ENCODE peak calls at places on chromosomes 6 and 20, in four cellular contexts. M is LNCaP clone FGC, P is coronary artery, E is lower lobe of right lung. Q is an unnamed sample.

GRCh38 chr6:3451498-3451897 is 5.4 kb downstream of the SLC22A23 start:
- DNase-seq in E (no peak), M (no peak), P (no peak), Q (no peak)

GRCh38 chr20:61024390-61024789 is 227.7 kb upstream of the CDH4 start:
- DNase-seq in E (no peak), P (no peak), M (no peak), Q (no peak)

GRCh38 chr6:159421586-159421985 is 252.4 kb downstream of the FNDC1 start:
- DNase-seq in P (no peak), M (no peak), E (no peak), Q (no peak)

GRCh38 chr6:111559193-111560097 is 46.2 kb downstream of the TRAF3IP2 start:
- DNase-seq in P (no peak), M (no peak), E (no peak), Q (no peak)

GRCh38 chr6:165308926-165309731 is at the start of gene C6orf118:
- DNase-seq in E (peak), P (no peak), M (no peak), Q (no peak)

GRCh38 chr6:85058806-85059205 is 294.4 kb upstream of the TBX18 start:
- DNase-seq in M (no peak), P (no peak), E (no peak), Q (no peak)

GRCh38 chr6:53504438-53505030 is 40.4 kb downstream of the GCLC start:
- DNase-seq in P (no peak), M (no peak), E (no peak), Q (no peak)

GRCh38 chr6:63804381-63804956 is 168.9 kb downstream of the PHF3 start:
- DNase-seq in P (no peak), M (no peak), E (no peak), Q (no peak)

GRCh38 chr6:20790032-20790791 is 256.0 kb downstream of the CDKAL1 start:
- DNase-seq in P (no peak), M (no peak), E (no peak), Q (no peak)

GRCh38 chr20:14401479-14402138 is 64.2 kb upstream of the FLRT3 start:
- DNase-seq in E (no peak), P (no peak), M (no peak), Q (no peak)

GRCh38 chr6:27532820-27533538 is 60.1 kb upstream of the ZNF184 start:
- DNase-seq in M (no peak), P (no peak), E (no peak), Q (no peak)

GRCh38 chr6:89035252-89036106 is 45.1 kb upstream of the PNRC1 start:
- DNase-seq in E (peak), P (peak), M (no peak), Q (peak)
- TF ChIP-seq CTCF in E (no peak), P (no peak), M (no peak), Q (no peak)

GRCh38 chr6:96286503-96286902 is 235.1 kb upstream of the UFL1 start:
- DNase-seq in P (no peak), E (no peak), M (no peak), Q (no peak)
- TF ChIP-seq CTCF in P (no peak), E (no peak), M (no peak), Q (no peak)

GRCh38 chr20:9966966-9967365 is 67.8 kb upstream of the ANKEF1 start:
- DNase-seq in E (no peak), P (no peak), M (no peak), Q (no peak)
- TF ChIP-seq CTCF in E (no peak), P (no peak), M (peak), Q (peak)

DNA sequence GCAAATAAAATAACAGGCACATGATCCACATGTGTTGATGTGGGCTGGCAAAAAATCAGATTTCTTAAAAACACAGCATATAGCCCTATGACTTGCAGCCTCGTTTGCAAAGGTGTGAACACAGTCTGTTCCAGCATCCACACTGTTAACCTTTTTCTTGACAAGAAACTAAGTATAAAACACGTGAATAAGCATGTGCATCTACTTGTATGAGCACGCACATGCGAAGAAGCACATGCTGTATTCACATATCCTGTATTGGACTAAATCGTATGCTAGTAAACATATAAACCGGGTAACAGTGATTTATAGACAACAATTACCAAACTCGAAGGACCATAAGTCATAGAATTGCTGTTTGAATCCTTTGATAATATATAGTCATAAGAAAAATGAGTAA is 218.7 kb downstream of the HDGFL1 start:
- DNase-seq in P (no peak), M (no peak), E (no peak), Q (no peak)
- TF ChIP-seq CTCF in P (no peak), M (no peak), E (no peak), Q (no peak)

Q was measured in ascending aorta.